ENCODE peak calls at places on chromosomes 1 and 21, in seven cellular contexts. One of them, this sample, is unnamed.

GRCh38 chr1:179042700-179043099 is 17.0 kb downstream of the FAM20B start:
- DNase-seq in HepG2: no peak
- DNase-seq in HCT116: no peak
- DNase-seq in GM12878: no peak
- DNase-seq in SK-N-SH: no peak
- DNase-seq in GM23338: no peak
- DNase-seq in A549: no peak
- DNase-seq in this sample: no peak

GRCh38 chr1:108767708-108768107 is 21.2 kb downstream of the STXBP3 start:
- DNase-seq in GM23338: no peak
- DNase-seq in SK-N-SH: no peak
- DNase-seq in A549: no peak
- DNase-seq in GM12878: no peak
- DNase-seq in HCT116: no peak
- DNase-seq in HepG2: no peak
- DNase-seq in this sample: no peak

GRCh38 chr1:48572632-48573258 is 100.7 kb upstream of the SPATA6 start:
- DNase-seq in SK-N-SH: peak
- DNase-seq in HepG2: peak
- DNase-seq in GM23338: peak
- DNase-seq in HCT116: peak
- DNase-seq in A549: peak
- DNase-seq in GM12878: no peak
- DNase-seq in this sample: peak

GRCh38 chr1:151372411-151372934 is at the start of gene SELENBP1:
- DNase-seq in GM12878: no peak
- DNase-seq in SK-N-SH: no peak
- DNase-seq in HepG2: peak
- DNase-seq in HCT116: no peak
- DNase-seq in A549: peak
- DNase-seq in GM23338: peak
- DNase-seq in this sample: no peak

GRCh38 chr1:241627453-241628329 is 12.5 kb downstream of the CHML start:
- DNase-seq in HCT116: peak
- DNase-seq in HepG2: peak
- DNase-seq in GM12878: peak
- DNase-seq in A549: peak
- DNase-seq in SK-N-SH: no peak
- DNase-seq in GM23338: peak
- DNase-seq in this sample: no peak

GRCh38 chr1:159919236-159919865 is 6.0 kb downstream of the TAGLN2 start:
- DNase-seq in HCT116: no peak
- DNase-seq in HepG2: no peak
- DNase-seq in GM23338: no peak
- DNase-seq in A549: no peak
- DNase-seq in SK-N-SH: no peak
- DNase-seq in GM12878: no peak
- DNase-seq in this sample: no peak

GRCh38 chr1:94602312-94602711 is 60.8 kb upstream of the F3 start:
- DNase-seq in GM23338: no peak
- DNase-seq in HCT116: no peak
- DNase-seq in A549: no peak
- DNase-seq in GM12878: no peak
- DNase-seq in HepG2: no peak
- DNase-seq in SK-N-SH: no peak
- DNase-seq in this sample: peak

GRCh38 chr1:51719146-51719545 is 102.3 kb downstream of the OSBPL9 start:
- DNase-seq in GM12878: no peak
- DNase-seq in HCT116: no peak
- DNase-seq in HepG2: no peak
- DNase-seq in GM23338: no peak
- DNase-seq in SK-N-SH: no peak
- DNase-seq in A549: no peak
- DNase-seq in this sample: no peak

GRCh38 chr1:245298781-245299180 is 144.0 kb downstream of the KIF26B start:
- DNase-seq in HCT116: no peak
- DNase-seq in SK-N-SH: peak
- DNase-seq in GM12878: no peak
- DNase-seq in GM23338: no peak
- DNase-seq in A549: no peak
- DNase-seq in HepG2: no peak
- DNase-seq in this sample: no peak

GRCh38 chr21:35329940-35330670 is 281.0 kb upstream of the RUNX1 start:
- DNase-seq in GM12878: no peak
- DNase-seq in HepG2: no peak
- DNase-seq in A549: no peak
- DNase-seq in HCT116: no peak
- DNase-seq in SK-N-SH: no peak
- DNase-seq in GM23338: no peak
- DNase-seq in this sample: no peak

GRCh38 chr21:45982256-45982757 is 737 bp downstream of the COL6A1 start:
- DNase-seq in HCT116: no peak
- DNase-seq in HepG2: no peak
- DNase-seq in A549: no peak
- DNase-seq in GM12878: no peak
- DNase-seq in GM23338: no peak
- DNase-seq in SK-N-SH: peak
- DNase-seq in this sample: no peak

GRCh38 chr1:91781371-91781825 is 104.6 kb downstream of the TGFBR3 start:
- DNase-seq in GM23338: no peak
- DNase-seq in SK-N-SH: no peak
- DNase-seq in HepG2: no peak
- DNase-seq in A549: no peak
- DNase-seq in HCT116: no peak
- DNase-seq in GM12878: no peak
- DNase-seq in this sample: no peak

GRCh38 chr21:38388219-38388618 is 110.1 kb downstream of the ERG start:
- DNase-seq in SK-N-SH: no peak
- DNase-seq in HCT116: no peak
- DNase-seq in A549: no peak
- DNase-seq in HepG2: no peak
- DNase-seq in GM12878: no peak
- DNase-seq in GM23338: no peak
- DNase-seq in this sample: no peak

GRCh38 chr1:236009857-236010256 is 55.0 kb downstream of the NID1 start:
- DNase-seq in GM12878: no peak
- DNase-seq in SK-N-SH: no peak
- DNase-seq in A549: no peak
- DNase-seq in HCT116: no peak
- DNase-seq in GM23338: no peak
- DNase-seq in HepG2: no peak
- DNase-seq in this sample: no peak

GRCh38 chr1:43327549-43328292 is 9.9 kb upstream of the MPL start:
- DNase-seq in A549: no peak
- DNase-seq in GM12878: no peak
- DNase-seq in HepG2: no peak
- DNase-seq in GM23338: no peak
- DNase-seq in HCT116: no peak
- DNase-seq in SK-N-SH: no peak
- DNase-seq in this sample: no peak

GRCh38 chr1:215405211-215405610 is 161.9 kb upstream of the KCTD3 start:
- DNase-seq in GM23338: no peak
- DNase-seq in HCT116: no peak
- DNase-seq in SK-N-SH: no peak
- DNase-seq in HepG2: no peak
- DNase-seq in GM12878: no peak
- DNase-seq in A549: no peak
- DNase-seq in this sample: no peak

GRCh38 chr1:200669314-200670214 is at the start of gene DDX59:
- DNase-seq in SK-N-SH: peak
- DNase-seq in GM12878: peak
- DNase-seq in GM23338: peak
- DNase-seq in HCT116: peak
- DNase-seq in A549: peak
- DNase-seq in HepG2: peak
- DNase-seq in this sample: peak

GRCh38 chr1:121558514-121558913 is 373.7 kb downstream of the SRGAP2C start:
- DNase-seq in HepG2: no peak
- DNase-seq in SK-N-SH: no peak
- DNase-seq in GM12878: no peak
- DNase-seq in A549: peak
- DNase-seq in GM23338: peak
- DNase-seq in HCT116: no peak
- DNase-seq in this sample: no peak

GRCh38 chr1:2257245-2257627 is 29.1 kb downstream of the SKI start:
- DNase-seq in HCT116: no peak
- DNase-seq in A549: no peak
- DNase-seq in SK-N-SH: no peak
- DNase-seq in GM23338: peak
- DNase-seq in HepG2: no peak
- DNase-seq in GM12878: no peak
- DNase-seq in this sample: no peak

GRCh38 chr1:14549897-14550635 is 48.4 kb upstream of the KAZN start:
- DNase-seq in A549: no peak
- DNase-seq in HepG2: no peak
- DNase-seq in HCT116: no peak
- DNase-seq in SK-N-SH: no peak
- DNase-seq in GM12878: no peak
- DNase-seq in GM23338: peak
- DNase-seq in this sample: no peak

GRCh38 chr1:231611851-231612250 is 14.7 kb upstream of the DISC1 start:
- DNase-seq in A549: no peak
- DNase-seq in HepG2: no peak
- DNase-seq in GM23338: no peak
- DNase-seq in GM12878: no peak
- DNase-seq in SK-N-SH: no peak
- DNase-seq in HCT116: no peak
- DNase-seq in this sample: no peak

GRCh38 chr1:231612393-231613089 is 14.0 kb upstream of the DISC1 start:
- DNase-seq in HCT116: no peak
- DNase-seq in A549: no peak
- DNase-seq in HepG2: no peak
- DNase-seq in SK-N-SH: no peak
- DNase-seq in GM12878: peak
- DNase-seq in GM23338: no peak
- DNase-seq in this sample: peak

GRCh38 chr1:231616667-231617066 is 9.9 kb upstream of the DISC1 start:
- DNase-seq in HCT116: no peak
- DNase-seq in HepG2: no peak
- DNase-seq in SK-N-SH: no peak
- DNase-seq in A549: no peak
- DNase-seq in GM12878: no peak
- DNase-seq in GM23338: no peak
- DNase-seq in this sample: no peak

GRCh38 chr1:231611111-231611510 is 15.5 kb upstream of the DISC1 start:
- DNase-seq in SK-N-SH: no peak
- DNase-seq in GM12878: no peak
- DNase-seq in HCT116: no peak
- DNase-seq in GM23338: no peak
- DNase-seq in HepG2: no peak
- DNase-seq in A549: no peak
- DNase-seq in this sample: no peak

DNA sequence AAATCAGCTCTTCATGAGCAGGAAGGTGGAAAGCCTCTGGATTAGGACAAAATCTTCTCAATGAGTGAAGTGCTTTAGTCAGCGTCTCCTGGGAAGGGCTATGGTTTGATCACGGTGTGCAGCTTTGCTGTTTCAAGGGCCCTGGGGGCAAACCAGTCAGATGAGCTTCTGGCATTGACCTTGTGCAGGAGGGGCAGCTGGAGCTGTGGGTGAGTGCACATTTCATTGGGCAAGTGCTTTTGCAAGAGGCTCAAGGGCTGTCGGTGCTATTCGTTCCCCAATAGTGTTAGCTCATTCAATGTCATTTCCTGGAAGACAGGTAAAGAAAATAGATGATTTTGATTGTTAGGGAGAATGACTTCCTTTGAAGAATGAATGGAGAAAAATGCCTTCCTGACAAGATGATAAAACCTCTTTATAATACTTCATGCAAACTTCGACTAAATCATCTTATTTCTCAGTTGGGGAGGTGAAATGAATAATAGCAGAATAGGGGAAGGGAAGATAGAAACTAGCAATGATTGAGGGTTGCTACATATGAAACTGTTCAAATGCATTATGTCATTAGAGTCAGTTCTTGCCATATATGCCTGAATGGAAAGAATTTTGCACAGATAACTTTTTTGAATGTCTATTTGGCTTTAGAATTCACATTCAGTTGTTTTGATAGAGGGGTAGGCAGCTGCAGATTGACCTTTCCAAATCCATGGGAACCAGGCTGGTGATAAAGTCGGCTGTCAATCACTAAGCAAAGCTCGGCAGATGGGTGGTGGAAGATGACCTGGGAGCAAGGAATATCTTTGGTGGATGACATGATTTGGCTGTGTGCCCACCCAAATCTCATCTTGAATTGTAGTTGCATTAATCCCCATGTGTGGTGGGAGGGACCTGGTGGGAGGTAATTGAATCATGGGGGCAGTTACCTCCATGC is 12.9 kb upstream of the DISC1 start:
- DNase-seq in SK-N-SH: no peak
- DNase-seq in GM12878: no peak
- DNase-seq in GM23338: no peak
- DNase-seq in A549: no peak
- DNase-seq in HepG2: no peak
- DNase-seq in HCT116: no peak
- DNase-seq in this sample: peak
- H3K27ac ChIP-seq in SK-N-SH: no peak
- H3K27ac ChIP-seq in GM12878: no peak
- H3K27ac ChIP-seq in GM23338: no peak
- H3K27ac ChIP-seq in A549: no peak
- H3K27ac ChIP-seq in HepG2: no peak
- H3K27ac ChIP-seq in HCT116: no peak
- H3K27ac ChIP-seq in this sample: peak

GRCh38 chr1:232615401-232615800 is 14.5 kb downstream of the SIPA1L2 start:
- DNase-seq in HCT116: no peak
- DNase-seq in GM23338: no peak
- DNase-seq in HepG2: no peak
- DNase-seq in SK-N-SH: no peak
- DNase-seq in GM12878: no peak
- DNase-seq in A549: no peak
- DNase-seq in this sample: no peak
- TF ChIP-seq REST in HCT116: no peak
- TF ChIP-seq REST in GM23338: no peak
- TF ChIP-seq REST in HepG2: no peak
- TF ChIP-seq REST in SK-N-SH: no peak
- TF ChIP-seq REST in GM12878: no peak
- TF ChIP-seq REST in A549: no peak
- TF ChIP-seq REST in this sample: no peak

GRCh38 chr1:41432481-41433280 is 51.8 kb downstream of the EDN2 start:
- DNase-seq in HepG2: peak
- DNase-seq in GM23338: peak
- DNase-seq in A549: peak
- DNase-seq in GM12878: no peak
- DNase-seq in HCT116: peak
- DNase-seq in SK-N-SH: peak
- DNase-seq in this sample: peak
- H3K27ac ChIP-seq in HepG2: no peak
- H3K27ac ChIP-seq in GM23338: no peak
- H3K27ac ChIP-seq in A549: peak
- H3K27ac ChIP-seq in GM12878: no peak
- H3K27ac ChIP-seq in HCT116: peak
- H3K27ac ChIP-seq in SK-N-SH: peak
- H3K27ac ChIP-seq in this sample: no peak

DNA sequence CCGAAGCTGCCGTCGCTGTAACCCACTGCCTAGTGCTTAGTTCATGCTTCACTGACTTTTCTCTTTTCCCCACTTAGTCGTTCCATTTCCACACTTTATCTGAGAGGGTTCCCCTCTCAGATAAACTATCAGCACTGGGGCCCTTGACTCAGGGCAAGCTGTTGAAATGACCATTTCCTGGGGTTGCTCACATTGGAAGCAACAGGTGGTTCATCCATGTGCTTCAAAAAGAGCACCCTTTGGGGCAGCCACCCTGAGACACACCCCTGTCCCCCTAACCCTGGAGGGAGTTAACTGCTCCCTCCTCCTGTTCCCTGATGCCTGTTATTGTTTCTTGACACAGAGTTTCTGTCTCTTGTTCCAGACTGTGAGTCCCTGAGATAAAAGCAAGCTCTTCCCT is 107.2 kb downstream of the PTPRU start:
- DNase-seq in HepG2: no peak
- DNase-seq in GM12878: no peak
- DNase-seq in GM23338: no peak
- DNase-seq in SK-N-SH: no peak
- DNase-seq in HCT116: no peak
- DNase-seq in A549: no peak
- DNase-seq in this sample: no peak
- TF ChIP-seq REST in HepG2: no peak
- TF ChIP-seq REST in GM12878: no peak
- TF ChIP-seq REST in GM23338: no peak
- TF ChIP-seq REST in SK-N-SH: no peak
- TF ChIP-seq REST in HCT116: no peak
- TF ChIP-seq REST in A549: no peak
- TF ChIP-seq REST in this sample: no peak